ENCODE peak calls at places on chromosomes 5 and 9, in seven cellular contexts. A is ACHN, T is heart left ventricle, R is amygdala, K is KBM-7, D is PC-3, P is G401. U is an unnamed sample.

GRCh38 chr5:126031989-126032716 is 391.1 kb upstream of the GRAMD2B start:
- DNase-seq in R (no peak), A (no peak), K (no peak), D (peak), P (peak), T (peak), U (no peak)

GRCh38 chr5:81750308-81751008 is 439 bp downstream of the SSBP2 start:
- DNase-seq in P (no peak), D (no peak), R (no peak), T (no peak), K (no peak), A (peak), U (peak)

GRCh38 chr9:103193992-103194391 is 198.9 kb downstream of the CYLC2 start:
- DNase-seq in T (no peak), P (no peak), D (no peak), R (no peak), A (no peak), K (no peak), U (no peak)

GRCh38 chr5:56699588-56699987 is 115.8 kb upstream of the MAP3K1 start:
- DNase-seq in R (no peak), A (no peak), T (no peak), K (no peak), D (no peak), P (no peak), U (no peak)

GRCh38 chr5:133612021-133612860 is at the start of gene FSTL4:
- DNase-seq in D (peak), K (no peak), A (no peak), R (no peak), T (no peak), P (peak), U (no peak)

GRCh38 chr5:115816226-115817042 is at the start of gene CDO1:
- DNase-seq in T (peak), D (no peak), R (peak), K (peak), A (no peak), P (peak), U (no peak)

GRCh38 chr9:115191667-115192066 is 73.7 kb upstream of the TNC start:
- DNase-seq in P (no peak), T (no peak), R (no peak), D (no peak), A (no peak), K (no peak), U (no peak)

GRCh38 chr5:173408946-173409345 is 80.7 kb upstream of the STC2 start:
- DNase-seq in T (no peak), P (no peak), K (no peak), R (no peak), A (no peak), D (no peak), U (no peak)

GRCh38 chr5:106314221-106314824 is 1356.4 kb downstream of the EFNA5 start:
- DNase-seq in R (no peak), A (no peak), T (no peak), D (peak), P (no peak), K (no peak), U (no peak)

GRCh38 chr9:89880721-89881120 is 275.9 kb downstream of the GADD45G start:
- DNase-seq in R (no peak), P (no peak), T (no peak), D (no peak), A (no peak), K (no peak), U (no peak)

GRCh38 chr5:172048170-172048422 is 41.7 kb upstream of the FBXW11 start:
- DNase-seq in A (no peak), D (no peak), P (no peak), T (no peak), R (no peak), K (no peak), U (no peak)